ENCODE peak calls at places on chromosomes 3 and 15, in six cellular contexts. Q is HepG2, V is vagina, E is endothelial cell of umbilical vein, Z is K562, G is SK-N-SH. O is an unnamed sample.

GRCh38 chr15:31306426-31307269 is 20.0 kb upstream of the KLF13 start:
- DNase-seq in Q (no peak), V (peak), E (no peak), Z (no peak), G (no peak), O (peak)

GRCh38 chr3:23442598-23443383 is 239.7 kb downstream of the UBE2E2 start:
- DNase-seq in Q (no peak), V (no peak), E (no peak), Z (no peak), G (peak), O (no peak)

GRCh38 chr3:58112185-58112535 is 98.6 kb downstream of the DNASE1L3 start:
- DNase-seq in Q (no peak), V (no peak), E (no peak), Z (no peak), G (no peak), O (no peak)

GRCh38 chr15:75640483-75641175 is 605 bp upstream of the IMP3 start:
- DNase-seq in Q (peak), V (no peak), E (peak), Z (peak), G (peak), O (no peak)

GRCh38 chr15:59237119-59237853 is 30.6 kb downstream of the LDHAL6B start:
- DNase-seq in Q (no peak), V (no peak), E (peak), Z (no peak), G (no peak), O (no peak)

GRCh38 chr15:45147606-45148005 is 17.8 kb downstream of the DUOX1 start:
- DNase-seq in Q (no peak), V (no peak), E (no peak), Z (no peak), G (no peak), O (no peak)

GRCh38 chr3:66480666-66481065 is 20.2 kb downstream of the LRIG1 start:
- DNase-seq in Q (peak), V (no peak), E (peak), Z (no peak), G (no peak), O (no peak)

GRCh38 chr3:111326144-111326995 is 215.6 kb upstream of the CD96 start:
- DNase-seq in Q (no peak), V (no peak), E (no peak), Z (no peak), G (no peak), O (no peak)

GRCh38 chr3:69649120-69649519 is 90.1 kb upstream of the MITF start:
- DNase-seq in Q (peak), V (no peak), E (peak), Z (no peak), G (no peak), O (no peak)

GRCh38 chr15:80783275-80783674 is 4.1 kb downstream of the CEMIP start:
- DNase-seq in Q (no peak), V (no peak), E (no peak), Z (no peak), G (no peak), O (no peak)

GRCh38 chr3:135084404-135084803 is 289.3 kb downstream of the EPHB1 start:
- DNase-seq in Q (no peak), V (no peak), E (no peak), Z (no peak), G (no peak), O (no peak)

GRCh38 chr3:65671004-65671403 is 367.7 kb downstream of the MAGI1 start:
- DNase-seq in Q (no peak), V (no peak), E (no peak), Z (no peak), G (no peak), O (no peak)

GRCh38 chr3:54243262-54243931 is 121.0 kb downstream of the CACNA2D3 start:
- DNase-seq in Q (peak), V (no peak), E (no peak), Z (no peak), G (no peak), O (no peak)

GRCh38 chr3:150278843-150279341 is 129.2 kb upstream of the TSC22D2 start:
- DNase-seq in Q (no peak), V (no peak), E (no peak), Z (no peak), G (no peak), O (no peak)

GRCh38 chr15:74733269-74733668 is 7.9 kb upstream of the CYP1A1 start:
- DNase-seq in Q (no peak), V (no peak), E (no peak), Z (no peak), G (no peak), O (peak)

GRCh38 chr3:101976473-101976872 is 127.2 kb downstream of the NFKBIZ start:
- DNase-seq in Q (no peak), V (no peak), E (no peak), Z (peak), G (no peak), O (no peak)

GRCh38 chr15:38066612-38067011 is 132.2 kb downstream of the TMCO5A start:
- DNase-seq in Q (no peak), V (no peak), E (no peak), Z (no peak), G (no peak), O (no peak)

GRCh38 chr3:157130138-157130880 is 29.6 kb downstream of the CCNL1 start:
- DNase-seq in Q (peak), V (no peak), E (peak), Z (peak), G (peak), O (peak)

GRCh38 chr3:131228522-131228921 is 153.1 kb upstream of the NUDT16 start:
- DNase-seq in Q (no peak), V (no peak), E (no peak), Z (no peak), G (no peak), O (no peak)

GRCh38 chr3:76040946-76041345 is 255.6 kb upstream of the ZNF717 start:
- DNase-seq in Q (no peak), V (no peak), E (no peak), Z (no peak), G (no peak), O (no peak)

GRCh38 chr15:92391640-92392039 is 2.0 kb upstream of the ST8SIA2 start:
- DNase-seq in Q (peak), V (no peak), E (peak), Z (peak), G (no peak), O (no peak)

GRCh38 chr3:48694610-48695051 is 8.9 kb upstream of the NCKIPSD start:
- DNase-seq in Q (no peak), V (no peak), E (peak), Z (no peak), G (peak), O (peak)
- TF ChIP-seq POLR2AphosphoS5 in Q (no peak), V (no peak), E (no peak), Z (no peak), G (no peak), O (peak)

DNA sequence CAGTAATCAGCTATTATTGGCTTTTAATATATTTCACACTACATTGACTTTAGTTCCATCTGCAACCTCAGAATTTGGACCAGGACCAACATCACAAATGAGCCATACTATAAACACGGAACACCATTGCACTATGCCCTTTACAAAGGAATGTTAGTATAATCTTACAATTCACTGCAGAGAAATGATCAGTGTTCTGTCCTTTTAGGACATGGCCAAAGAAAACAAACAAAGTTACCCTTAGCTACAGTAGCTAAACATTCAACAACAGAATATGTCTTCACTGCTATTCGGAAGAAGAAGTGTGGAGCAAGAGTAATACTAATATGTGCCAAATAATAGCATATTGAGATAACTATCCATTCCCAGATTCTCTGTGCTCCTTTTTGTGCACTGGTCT is 90.4 kb downstream of the NAALADL2 start:
- DNase-seq in Q (no peak), V (no peak), E (peak), Z (no peak), G (no peak), O (no peak)
- TF ChIP-seq CTCF in Q (no peak), V (no peak), E (no peak), Z (no peak), G (no peak), O (no peak)

GRCh38 chr3:188214442-188214841 is 60.5 kb downstream of the LPP start:
- DNase-seq in Q (peak), V (no peak), E (no peak), Z (no peak), G (no peak), O (peak)
- TF ChIP-seq POLR2AphosphoS5 in Q (no peak), V (no peak), E (no peak), Z (no peak), G (no peak), O (peak)

GRCh38 chr3:71376911-71377310 is 206.6 kb downstream of the FOXP1 start:
- DNase-seq in Q (no peak), V (no peak), E (no peak), Z (no peak), G (no peak), O (no peak)

GRCh38 chr3:71376499-71376898 is 207.0 kb downstream of the FOXP1 start:
- DNase-seq in Q (no peak), V (no peak), E (no peak), Z (no peak), G (no peak), O (no peak)

GRCh38 chr3:71384393-71384792 is 199.1 kb downstream of the FOXP1 start:
- DNase-seq in Q (no peak), V (no peak), E (no peak), Z (no peak), G (no peak), O (no peak)

GRCh38 chr3:71378509-71378908 is 205.0 kb downstream of the FOXP1 start:
- DNase-seq in Q (no peak), V (no peak), E (no peak), Z (no peak), G (no peak), O (no peak)

GRCh38 chr3:71380096-71380495 is 203.4 kb downstream of the FOXP1 start:
- DNase-seq in Q (peak), V (no peak), E (no peak), Z (peak), G (peak), O (no peak)
- TF ChIP-seq CTCF in Q (peak), V (no peak), E (no peak), Z (peak), G (peak), O (no peak)

DNA sequence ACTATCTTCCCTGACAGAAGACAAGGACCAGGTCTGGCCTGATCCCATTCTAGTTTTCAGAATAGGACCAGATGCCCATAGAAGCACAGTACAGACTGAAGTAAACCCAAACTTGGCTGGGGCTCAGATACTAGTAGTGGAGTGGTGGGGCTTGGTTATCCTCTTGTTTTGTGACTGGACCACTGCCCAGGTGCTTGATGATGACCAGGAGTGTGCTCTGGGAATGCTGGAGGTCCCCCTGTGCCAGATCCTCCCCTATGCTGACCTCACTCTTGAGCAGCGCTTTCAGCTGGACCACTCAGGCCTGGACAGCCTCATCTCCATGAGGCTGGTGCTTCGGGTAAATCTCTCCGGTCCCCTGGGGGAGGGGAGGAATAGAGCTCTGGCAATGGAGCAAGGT is 36.3 kb downstream of the ESYT3 start:
- DNase-seq in Q (no peak), V (no peak), E (no peak), Z (no peak), G (no peak), O (peak)
- TF ChIP-seq POLR2AphosphoS5 in Q (no peak), V (peak), E (no peak), Z (no peak), G (no peak), O (peak)

DNA sequence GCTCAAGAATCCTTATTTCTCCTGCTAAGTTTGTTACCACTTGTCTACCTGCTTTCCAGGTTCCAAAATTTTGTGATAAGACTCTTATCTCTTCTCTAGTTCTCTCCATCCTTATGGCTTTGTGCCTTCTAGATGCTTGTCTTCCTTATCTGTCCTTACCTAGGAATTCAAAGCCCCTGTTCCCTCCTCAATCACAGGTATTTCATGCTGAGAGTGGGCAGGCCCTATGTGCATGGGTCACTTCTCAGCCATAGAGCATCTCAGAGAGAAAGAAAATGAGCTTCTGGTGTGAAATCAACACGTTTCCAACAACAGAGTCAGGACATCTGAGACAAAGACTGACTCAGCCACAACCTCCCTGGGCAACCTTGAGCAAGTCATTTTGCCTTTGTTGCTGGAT is 214.1 kb upstream of the TLE3 start:
- DNase-seq in Q (no peak), V (no peak), E (no peak), Z (no peak), G (no peak), O (no peak)
- TF ChIP-seq CTCF in Q (no peak), V (no peak), E (no peak), Z (no peak), G (no peak), O (no peak)